ENCODE peak calls at places on chromosomes 6 and 20, in eight cellular contexts. One of them, this sample, is unnamed.

GRCh38 chr6:165663736-165664552 is 903 bp upstream of the PDE10A start:
- DNase-seq in GM10248: no peak
- DNase-seq in mammary epithelial cell: peak; percentile 20
- DNase-seq in adrenal gland: no peak
- DNase-seq in astrocyte of the cerebellum: no peak
- DNase-seq in pancreas: no peak
- DNase-seq in choroid plexus epithelial cell: no peak
- DNase-seq in H9: peak; percentile 55
- DNase-seq in this sample: peak; percentile 30

GRCh38 chr20:20731945-20732296 is 19.5 kb upstream of the RALGAPA2 start:
- DNase-seq in GM10248: no peak
- DNase-seq in mammary epithelial cell: peak; percentile 70
- DNase-seq in adrenal gland: peak; percentile 56
- DNase-seq in astrocyte of the cerebellum: no peak
- DNase-seq in pancreas: no peak
- DNase-seq in choroid plexus epithelial cell: peak; percentile 66
- DNase-seq in H9: no peak
- DNase-seq in this sample: no peak

GRCh38 chr20:17343091-17343490 is 116.3 kb downstream of the PCSK2 start:
- DNase-seq in GM10248: no peak
- DNase-seq in mammary epithelial cell: no peak
- DNase-seq in adrenal gland: no peak
- DNase-seq in astrocyte of the cerebellum: no peak
- DNase-seq in pancreas: no peak
- DNase-seq in choroid plexus epithelial cell: no peak
- DNase-seq in H9: no peak
- DNase-seq in this sample: no peak

GRCh38 chr20:56624786-56625681 is 4.1 kb upstream of the TFAP2C start:
- DNase-seq in GM10248: no peak
- DNase-seq in mammary epithelial cell: no peak
- DNase-seq in adrenal gland: no peak
- DNase-seq in astrocyte of the cerebellum: no peak
- DNase-seq in pancreas: no peak
- DNase-seq in choroid plexus epithelial cell: no peak
- DNase-seq in H9: peak; percentile 74
- DNase-seq in this sample: no peak

GRCh38 chr6:137743493-137743892 is 123.6 kb upstream of the TNFAIP3 start:
- DNase-seq in GM10248: no peak
- DNase-seq in mammary epithelial cell: peak; percentile 87
- DNase-seq in adrenal gland: peak; percentile 27
- DNase-seq in astrocyte of the cerebellum: no peak
- DNase-seq in pancreas: no peak
- DNase-seq in choroid plexus epithelial cell: no peak
- DNase-seq in H9: no peak
- DNase-seq in this sample: no peak

GRCh38 chr6:25202505-25202904 is 76.7 kb upstream of the CARMIL1 start:
- DNase-seq in GM10248: no peak
- DNase-seq in mammary epithelial cell: peak; percentile 39
- DNase-seq in adrenal gland: no peak
- DNase-seq in astrocyte of the cerebellum: peak; percentile 38
- DNase-seq in pancreas: no peak
- DNase-seq in choroid plexus epithelial cell: peak; percentile 68
- DNase-seq in H9: no peak
- DNase-seq in this sample: no peak

GRCh38 chr6:37201726-37202125 is 31.8 kb downstream of the PIM1 start:
- DNase-seq in GM10248: no peak
- DNase-seq in mammary epithelial cell: no peak
- DNase-seq in adrenal gland: no peak
- DNase-seq in astrocyte of the cerebellum: no peak
- DNase-seq in pancreas: no peak
- DNase-seq in choroid plexus epithelial cell: no peak
- DNase-seq in H9: no peak
- DNase-seq in this sample: no peak

GRCh38 chr6:169158182-169158573 is 95.5 kb downstream of the THBS2 start:
- DNase-seq in GM10248: no peak
- DNase-seq in mammary epithelial cell: no peak
- DNase-seq in adrenal gland: peak; percentile 75
- DNase-seq in astrocyte of the cerebellum: peak; percentile 72
- DNase-seq in pancreas: no peak
- DNase-seq in choroid plexus epithelial cell: peak; percentile 91
- DNase-seq in H9: no peak
- DNase-seq in this sample: no peak

GRCh38 chr20:39468703-39469102 is 506.6 kb downstream of the DHX35 start:
- DNase-seq in GM10248: no peak
- DNase-seq in mammary epithelial cell: no peak
- DNase-seq in adrenal gland: no peak
- DNase-seq in astrocyte of the cerebellum: no peak
- DNase-seq in pancreas: no peak
- DNase-seq in choroid plexus epithelial cell: no peak
- DNase-seq in H9: peak; percentile 37
- DNase-seq in this sample: no peak

GRCh38 chr20:20214757-20215275 is 153.1 kb upstream of the INSM1 start:
- DNase-seq in GM10248: no peak
- DNase-seq in mammary epithelial cell: no peak
- DNase-seq in adrenal gland: no peak
- DNase-seq in astrocyte of the cerebellum: no peak
- DNase-seq in pancreas: no peak
- DNase-seq in choroid plexus epithelial cell: no peak
- DNase-seq in H9: no peak
- DNase-seq in this sample: no peak

GRCh38 chr6:85637579-85637978 is 5.1 kb downstream of the SYNCRIP start:
- DNase-seq in GM10248: no peak
- DNase-seq in mammary epithelial cell: no peak
- DNase-seq in adrenal gland: no peak
- DNase-seq in astrocyte of the cerebellum: no peak
- DNase-seq in pancreas: no peak
- DNase-seq in choroid plexus epithelial cell: no peak
- DNase-seq in H9: no peak
- DNase-seq in this sample: no peak

GRCh38 chr20:34579936-34580587 is 21.5 kb downstream of the MAP1LC3A start:
- DNase-seq in GM10248: peak; percentile 53
- DNase-seq in mammary epithelial cell: peak; percentile 34
- DNase-seq in adrenal gland: no peak
- DNase-seq in astrocyte of the cerebellum: no peak
- DNase-seq in pancreas: no peak
- DNase-seq in choroid plexus epithelial cell: no peak
- DNase-seq in H9: no peak
- DNase-seq in this sample: peak; percentile 38

GRCh38 chr20:34578521-34579147 is 20.1 kb downstream of the MAP1LC3A start:
- DNase-seq in GM10248: no peak
- DNase-seq in mammary epithelial cell: no peak
- DNase-seq in adrenal gland: no peak
- DNase-seq in astrocyte of the cerebellum: no peak
- DNase-seq in pancreas: no peak
- DNase-seq in choroid plexus epithelial cell: no peak
- DNase-seq in H9: no peak
- DNase-seq in this sample: no peak

GRCh38 chr20:34578040-34578439 is 19.5 kb downstream of the MAP1LC3A start:
- DNase-seq in GM10248: no peak
- DNase-seq in mammary epithelial cell: no peak
- DNase-seq in adrenal gland: no peak
- DNase-seq in astrocyte of the cerebellum: no peak
- DNase-seq in pancreas: no peak
- DNase-seq in choroid plexus epithelial cell: no peak
- DNase-seq in H9: no peak
- DNase-seq in this sample: no peak

GRCh38 chr20:34580588-34580940 is 22.0 kb downstream of the MAP1LC3A start:
- DNase-seq in GM10248: no peak
- DNase-seq in mammary epithelial cell: no peak
- DNase-seq in adrenal gland: no peak
- DNase-seq in astrocyte of the cerebellum: no peak
- DNase-seq in pancreas: no peak
- DNase-seq in choroid plexus epithelial cell: no peak
- DNase-seq in H9: no peak
- DNase-seq in this sample: no peak

DNA sequence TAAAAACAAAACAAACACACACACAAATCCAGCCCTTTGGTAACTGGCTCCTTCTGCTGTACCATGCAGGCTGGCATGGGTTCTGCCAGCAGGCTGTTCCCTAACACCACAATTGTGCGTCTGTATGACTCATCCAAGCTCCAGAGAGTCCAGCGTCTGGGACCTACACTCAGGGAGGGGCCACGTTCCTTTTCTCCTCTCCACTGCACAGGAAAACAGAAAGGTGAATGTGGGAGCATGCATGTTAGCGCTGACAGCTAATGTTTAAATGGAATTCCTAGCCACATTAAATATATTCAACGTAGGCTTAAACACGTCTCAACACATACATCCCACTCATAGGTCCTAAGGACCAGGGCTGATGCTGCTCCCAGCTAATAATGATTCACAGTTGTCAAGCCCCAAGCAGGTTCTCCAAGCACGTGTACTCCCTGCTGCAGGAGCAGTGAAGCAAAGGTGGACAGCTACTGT is 20.7 kb downstream of the MAP1LC3A start:
- DNase-seq in GM10248: no peak
- DNase-seq in mammary epithelial cell: peak; percentile 94
- DNase-seq in adrenal gland: peak; percentile 83
- DNase-seq in astrocyte of the cerebellum: peak; percentile 51
- DNase-seq in pancreas: no peak
- DNase-seq in choroid plexus epithelial cell: peak; percentile 87
- DNase-seq in H9: no peak
- DNase-seq in this sample: no peak
- TF ChIP-seq CTCF in GM10248: no peak
- TF ChIP-seq CTCF in mammary epithelial cell: peak; percentile 92
- TF ChIP-seq CTCF in adrenal gland: peak; percentile 77
- TF ChIP-seq CTCF in astrocyte of the cerebellum: peak; percentile 77
- TF ChIP-seq CTCF in pancreas: no peak
- TF ChIP-seq CTCF in choroid plexus epithelial cell: peak; percentile 88
- TF ChIP-seq CTCF in H9: no peak
- TF ChIP-seq CTCF in this sample: no peak

GRCh38 chr6:11675610-11676009 is 103.0 kb downstream of the ADTRP start:
- DNase-seq in GM10248: no peak
- DNase-seq in mammary epithelial cell: peak; percentile 42
- DNase-seq in adrenal gland: peak; percentile 11
- DNase-seq in astrocyte of the cerebellum: no peak
- DNase-seq in pancreas: no peak
- DNase-seq in choroid plexus epithelial cell: peak; percentile 81
- DNase-seq in H9: no peak
- DNase-seq in this sample: no peak
- TF ChIP-seq CTCF in GM10248: no peak
- TF ChIP-seq CTCF in mammary epithelial cell: no peak
- TF ChIP-seq CTCF in adrenal gland: no peak
- TF ChIP-seq CTCF in astrocyte of the cerebellum: no peak
- TF ChIP-seq CTCF in pancreas: no peak
- TF ChIP-seq CTCF in choroid plexus epithelial cell: peak; percentile 80
- TF ChIP-seq CTCF in H9: peak; percentile 41
- TF ChIP-seq CTCF in this sample: no peak

DNA sequence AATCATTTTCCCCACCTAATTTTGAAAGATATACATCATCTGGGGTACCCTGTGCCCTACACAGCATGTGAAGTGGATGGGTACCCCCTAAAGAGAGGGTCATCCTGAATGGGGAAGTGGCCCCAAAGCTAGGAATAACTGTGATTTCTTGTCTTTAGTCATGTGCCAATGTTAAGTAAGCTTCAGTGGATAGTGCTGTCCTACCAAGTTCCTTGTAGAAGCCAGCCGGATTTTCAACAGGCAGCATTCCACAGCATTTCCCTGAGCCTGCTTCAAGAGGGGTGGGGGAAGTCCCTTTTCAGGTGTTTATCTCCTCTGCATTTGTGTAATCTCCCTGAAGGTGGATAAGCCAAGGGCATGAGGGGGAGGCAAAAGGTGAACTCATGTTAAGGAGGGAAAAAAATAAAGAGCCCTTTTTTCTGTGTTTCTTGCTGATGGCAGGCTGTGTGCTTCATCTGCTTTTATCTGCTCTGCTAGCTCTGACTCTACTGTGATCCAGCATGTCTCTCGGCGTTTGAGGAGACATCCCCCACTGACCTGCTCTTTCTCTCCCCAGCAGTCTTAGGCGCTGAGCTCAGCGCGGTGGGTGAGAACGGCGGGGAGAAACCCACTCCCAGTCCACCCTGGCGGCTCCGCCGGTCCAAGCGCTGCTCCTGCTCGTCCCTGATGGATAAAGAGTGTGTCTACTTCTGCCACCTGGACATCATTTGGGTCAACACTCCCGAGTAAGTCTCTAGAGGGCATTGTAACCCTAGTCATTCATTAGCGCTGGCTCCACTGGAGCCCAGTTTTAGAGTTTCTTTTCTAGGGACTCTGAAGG is 1.8 kb downstream of the EDN1 start:
- DNase-seq in GM10248: peak; percentile 54
- DNase-seq in mammary epithelial cell: peak; percentile 44
- DNase-seq in adrenal gland: no peak
- DNase-seq in astrocyte of the cerebellum: no peak
- DNase-seq in pancreas: peak; percentile 51
- DNase-seq in choroid plexus epithelial cell: peak; percentile 66
- DNase-seq in H9: peak; percentile 52
- DNase-seq in this sample: peak; percentile 54
- TF ChIP-seq CTCF in GM10248: peak; percentile 34
- TF ChIP-seq CTCF in mammary epithelial cell: peak; percentile 56
- TF ChIP-seq CTCF in adrenal gland: peak; percentile 37
- TF ChIP-seq CTCF in astrocyte of the cerebellum: peak; percentile 41
- TF ChIP-seq CTCF in pancreas: no peak
- TF ChIP-seq CTCF in choroid plexus epithelial cell: peak; percentile 61
- TF ChIP-seq CTCF in H9: peak; percentile 57
- TF ChIP-seq CTCF in this sample: peak; percentile 28

GRCh38 chr20:24064915-24065314 is 76.3 kb upstream of the GGTLC1 start:
- DNase-seq in GM10248: no peak
- DNase-seq in mammary epithelial cell: no peak
- DNase-seq in adrenal gland: no peak
- DNase-seq in astrocyte of the cerebellum: no peak
- DNase-seq in pancreas: no peak
- DNase-seq in choroid plexus epithelial cell: no peak
- DNase-seq in H9: no peak
- DNase-seq in this sample: no peak

GRCh38 chr20:24060851-24061590 is 72.4 kb upstream of the GGTLC1 start:
- DNase-seq in GM10248: no peak
- DNase-seq in mammary epithelial cell: no peak
- DNase-seq in adrenal gland: no peak
- DNase-seq in astrocyte of the cerebellum: no peak
- DNase-seq in pancreas: no peak
- DNase-seq in choroid plexus epithelial cell: no peak
- DNase-seq in H9: peak; percentile 67
- DNase-seq in this sample: no peak

GRCh38 chr20:24066075-24066700 is 77.6 kb upstream of the GGTLC1 start:
- DNase-seq in GM10248: no peak
- DNase-seq in mammary epithelial cell: no peak
- DNase-seq in adrenal gland: no peak
- DNase-seq in astrocyte of the cerebellum: no peak
- DNase-seq in pancreas: no peak
- DNase-seq in choroid plexus epithelial cell: no peak
- DNase-seq in H9: no peak
- DNase-seq in this sample: no peak

GRCh38 chr20:24063100-24063499 is 74.5 kb upstream of the GGTLC1 start:
- DNase-seq in GM10248: no peak
- DNase-seq in mammary epithelial cell: no peak
- DNase-seq in adrenal gland: no peak
- DNase-seq in astrocyte of the cerebellum: no peak
- DNase-seq in pancreas: no peak
- DNase-seq in choroid plexus epithelial cell: no peak
- DNase-seq in H9: no peak
- DNase-seq in this sample: no peak

DNA sequence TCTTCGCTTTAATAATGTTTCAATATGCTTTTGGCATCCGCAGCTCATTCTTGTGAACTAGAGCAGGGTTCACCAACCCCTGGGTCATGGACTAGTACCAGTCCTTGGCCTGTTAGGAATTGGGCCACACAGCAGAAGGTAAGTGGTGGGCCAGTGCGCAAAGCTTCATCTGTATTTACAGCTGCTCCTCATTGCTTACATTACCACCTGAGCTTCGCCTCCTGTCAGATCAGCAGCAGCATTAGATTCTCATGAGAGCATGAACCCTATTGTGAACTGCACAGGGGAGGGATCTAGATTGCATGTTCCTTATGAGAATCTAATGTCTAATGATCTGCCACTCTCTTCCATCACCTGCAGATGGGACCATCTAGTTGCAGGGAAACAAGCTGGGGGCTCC is 75.5 kb upstream of the GGTLC1 start:
- DNase-seq in GM10248: no peak
- DNase-seq in mammary epithelial cell: no peak
- DNase-seq in adrenal gland: no peak
- DNase-seq in astrocyte of the cerebellum: no peak
- DNase-seq in pancreas: no peak
- DNase-seq in choroid plexus epithelial cell: no peak
- DNase-seq in H9: no peak
- DNase-seq in this sample: no peak
- TF ChIP-seq CTCF in GM10248: no peak
- TF ChIP-seq CTCF in mammary epithelial cell: no peak
- TF ChIP-seq CTCF in adrenal gland: no peak
- TF ChIP-seq CTCF in astrocyte of the cerebellum: no peak
- TF ChIP-seq CTCF in pancreas: no peak
- TF ChIP-seq CTCF in choroid plexus epithelial cell: no peak
- TF ChIP-seq CTCF in H9: no peak
- TF ChIP-seq CTCF in this sample: no peak